ENCODE peak calls at places on chromosomes 2 and 18, in eight cellular contexts. T, R, H, K, O, A, I and S are unnamed samples.

GRCh38 chr2:80105020-80105419 is 199.5 kb downstream of the LRRTM1 start:
- DNase-seq in O (no peak), T (no peak), R (no peak), H (no peak), I (no peak), A (no peak), K (no peak), S (no peak)

GRCh38 chr18:7021994-7022840 is 95.4 kb downstream of the LAMA1 start:
- DNase-seq in T (peak), R (peak), O (no peak), A (peak), K (no peak), I (no peak), H (no peak), S (peak)

GRCh38 chr2:3200420-3200939 is 177.1 kb downstream of the EIPR1 start:
- DNase-seq in O (no peak), K (no peak), R (no peak), H (no peak), A (no peak), I (no peak), T (no peak), S (no peak)

GRCh38 chr18:33802955-33803354 is 224.9 kb downstream of the ASXL3 start:
- DNase-seq in R (no peak), O (no peak), T (peak), I (no peak), A (peak), K (no peak), H (no peak), S (no peak)

GRCh38 chr2:172445851-172446250 is 18.5 kb downstream of the ITGA6 start:
- DNase-seq in A (peak), K (no peak), O (no peak), I (no peak), T (no peak), H (no peak), R (no peak), S (no peak)

GRCh38 chr2:109171444-109172334 is 42.7 kb downstream of the SH3RF3 start:
- DNase-seq in A (peak), K (peak), I (no peak), H (no peak), O (peak), T (peak), R (no peak), S (peak)

GRCh38 chr2:217370391-217370790 is 510.5 kb upstream of the TNP1 start:
- DNase-seq in I (no peak), O (no peak), A (no peak), R (no peak), H (no peak), T (no peak), K (no peak), S (no peak)

GRCh38 chr2:1643220-1643619 is 101.1 kb downstream of the PXDN start:
- DNase-seq in O (peak), K (no peak), R (no peak), T (no peak), I (no peak), A (no peak), H (no peak), S (no peak)

GRCh38 chr2:149904352-149904751 is 316.8 kb upstream of the MMADHC start:
- DNase-seq in R (no peak), O (no peak), H (no peak), I (no peak), T (no peak), A (no peak), K (no peak), S (no peak)

GRCh38 chr2:185643434-185643833 is 95.2 kb upstream of the FSIP2 start:
- DNase-seq in R (no peak), O (no peak), T (no peak), I (no peak), H (no peak), A (no peak), K (no peak), S (no peak)

GRCh38 chr18:28088477-28088876 is 88.5 kb downstream of the CDH2 start:
- DNase-seq in T (no peak), I (no peak), A (no peak), O (no peak), H (no peak), R (no peak), K (no peak), S (no peak)

GRCh38 chr2:3298201-3298600 is 79.4 kb downstream of the EIPR1 start:
- DNase-seq in K (no peak), A (no peak), I (no peak), O (no peak), T (no peak), H (no peak), R (no peak), S (no peak)

GRCh38 chr18:23283933-23284430 is 148.7 kb downstream of the CABLES1 start:
- DNase-seq in O (no peak), T (no peak), H (no peak), K (no peak), R (peak), I (no peak), A (no peak), S (peak)

GRCh38 chr18:2325933-2326332 is 245.4 kb downstream of the METTL4 start:
- DNase-seq in I (no peak), R (no peak), T (no peak), H (no peak), O (no peak), K (no peak), A (no peak), S (no peak)

GRCh38 chr2:55511508-55512124 is 7.9 kb upstream of the CFAP36 start:
- DNase-seq in T (no peak), I (no peak), A (no peak), H (no peak), O (no peak), K (no peak), R (peak), S (peak)

GRCh38 chr2:20524412-20525040 is 77.7 kb downstream of the RHOB start:
- DNase-seq in O (no peak), T (peak), R (no peak), I (no peak), H (no peak), K (peak), A (peak), S (no peak)

GRCh38 chr18:27771571-27771970 is 405.4 kb downstream of the CDH2 start:
- DNase-seq in O (no peak), H (no peak), T (no peak), K (no peak), A (no peak), R (no peak), I (no peak), S (no peak)

DNA sequence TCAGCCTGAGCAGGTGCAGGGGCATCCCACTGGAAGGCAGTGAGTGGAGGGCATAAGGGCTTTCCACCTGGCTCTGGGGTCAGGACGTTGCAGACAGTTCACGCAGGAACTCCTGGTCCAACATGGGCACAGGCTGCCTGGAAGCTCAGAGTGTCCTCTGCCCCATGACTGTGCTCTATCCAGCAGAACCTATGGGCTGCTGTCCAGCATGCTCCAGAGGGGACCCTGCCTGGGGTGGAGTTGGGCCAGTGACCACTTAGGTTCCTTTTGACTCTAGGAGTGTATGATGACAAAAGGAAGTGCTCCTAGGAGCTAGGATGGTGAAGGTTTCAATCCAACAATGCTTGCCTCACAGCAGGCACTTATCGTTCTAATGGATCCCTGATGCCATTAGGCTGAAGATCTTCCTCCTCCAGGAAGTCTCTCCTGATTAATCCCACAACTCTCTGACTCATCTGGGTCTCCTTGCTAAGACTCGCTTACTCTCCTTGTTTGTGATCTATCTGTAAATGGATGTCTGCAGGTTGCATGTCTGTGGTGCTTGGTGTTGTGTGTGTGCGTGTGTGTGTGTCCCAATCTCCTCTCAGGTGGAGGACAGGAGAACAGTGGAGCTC is 224.0 kb downstream of the CELF4 start:
- DNase-seq in O (no peak), A (no peak), H (no peak), I (no peak), K (no peak), T (no peak), R (no peak), S (no peak)
- TF ChIP-seq POLR2A in O (no peak), A (no peak), H (no peak), I (no peak), K (no peak), T (no peak), R (no peak), S (no peak)

GRCh38 chr18:36187138-36187825 is at the start of gene MOCOS:
- DNase-seq in O (peak), R (peak), T (peak), H (peak), A (peak), I (peak), K (peak), S (peak)

GRCh38 chr18:36189486-36189885 is 2.2 kb downstream of the MOCOS start:
- DNase-seq in T (no peak), H (no peak), I (no peak), R (no peak), K (no peak), A (no peak), O (no peak), S (no peak)

GRCh38 chr18:36187826-36188721 is 777 bp downstream of the MOCOS start:
- DNase-seq in I (no peak), H (peak), R (no peak), A (peak), O (peak), T (no peak), K (no peak), S (peak)

GRCh38 chr18:36186461-36187137 is 698 bp upstream of the MOCOS start:
- DNase-seq in I (peak), K (peak), H (peak), R (no peak), T (peak), O (peak), A (peak), S (peak)

DNA sequence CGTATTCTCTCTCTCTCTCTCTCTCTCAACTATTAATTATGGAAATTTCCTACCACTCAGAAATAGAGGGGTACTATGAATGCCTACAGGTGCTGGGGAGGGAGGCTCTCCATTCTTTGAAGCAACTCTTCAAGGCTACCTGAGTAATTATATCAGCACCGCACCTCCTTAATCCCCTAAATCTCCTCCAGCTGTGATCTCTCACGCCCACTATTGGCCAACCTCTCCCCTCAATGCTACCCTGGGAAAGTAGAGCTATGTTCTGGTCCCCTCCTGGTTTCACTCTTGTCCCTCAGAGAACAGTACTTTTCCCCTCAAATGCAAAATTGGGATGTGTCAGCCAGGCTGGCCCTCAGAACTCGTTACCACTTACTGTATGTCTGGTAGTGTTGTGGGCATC is 1.6 kb downstream of the MOCOS start:
- DNase-seq in O (no peak), I (no peak), A (no peak), K (no peak), H (no peak), T (no peak), R (no peak), S (no peak)
- TF ChIP-seq POLR2A in O (no peak), I (no peak), A (no peak), K (no peak), H (no peak), T (no peak), R (no peak), S (no peak)

GRCh38 chr18:5295981-5296705 is 617 bp upstream of the ZBTB14 start:
- DNase-seq in H (peak), A (peak), R (peak), T (peak), O (peak), I (peak), K (peak), S (peak)
- TF ChIP-seq POLR2A in H (peak), A (peak), R (peak), T (no peak), O (no peak), I (no peak), K (peak), S (peak)

DNA sequence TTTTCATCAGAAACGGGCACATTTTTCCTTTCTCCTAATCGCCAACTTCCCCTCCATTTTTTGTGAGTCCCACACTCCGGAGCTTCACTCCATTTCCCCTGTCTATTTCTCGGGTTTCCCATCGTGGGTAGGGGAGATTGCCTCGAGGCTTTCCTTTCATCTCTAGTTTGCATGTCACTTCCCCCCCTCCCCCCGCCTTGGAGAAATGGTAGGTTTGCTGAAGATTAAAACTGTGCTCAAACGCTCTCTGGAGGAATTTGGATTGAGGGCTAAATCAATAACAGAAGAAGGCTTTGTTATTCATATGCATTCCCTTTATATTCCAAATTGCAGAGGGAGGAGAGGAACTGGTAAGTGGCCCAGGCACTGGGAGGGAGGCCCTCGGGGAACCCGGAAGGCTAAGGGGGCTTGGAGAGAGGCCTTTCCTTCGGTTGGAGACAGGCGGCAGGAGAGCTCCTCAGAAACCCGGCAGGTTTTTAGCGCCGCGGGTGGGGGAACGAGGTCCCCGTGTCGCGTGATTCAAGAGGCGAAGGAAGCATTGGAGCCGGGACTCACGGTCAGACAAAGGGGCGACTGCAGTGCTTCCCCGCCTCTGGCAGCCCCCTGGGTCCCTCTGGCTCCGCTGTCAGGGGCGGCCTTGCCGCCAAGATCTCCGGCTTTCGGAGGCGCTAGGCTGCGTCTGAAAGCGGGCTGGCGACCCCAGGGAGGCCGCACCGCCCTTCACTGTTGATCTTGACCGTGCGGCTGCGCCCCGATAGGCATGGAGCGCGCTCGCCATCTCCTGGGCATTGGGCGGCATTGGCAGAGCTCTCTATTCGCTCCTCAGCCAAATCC is 2.4 kb upstream of the HOXD12 start:
- DNase-seq in I (no peak), R (peak), O (peak), A (peak), H (peak), K (peak), T (peak), S (peak)
- TF ChIP-seq POLR2A in I (no peak), R (no peak), O (no peak), A (no peak), H (no peak), K (no peak), T (no peak), S (peak)

GRCh38 chr2:36352024-36352398 is 3.6 kb upstream of the CRIM1 start:
- DNase-seq in A (no peak), H (no peak), R (no peak), I (no peak), K (no peak), O (no peak), T (no peak), S (no peak)
- TF ChIP-seq POLR2A in A (no peak), H (no peak), R (no peak), I (no peak), K (no peak), O (no peak), T (no peak), S (no peak)